ENCODE peak calls at places on chromosomes 6 and 20, in six cellular contexts. One of them, this sample, is unnamed.

GRCh38 chr6:155315516-155315871 is 1.2 kb upstream of the TFB1M start:
- DNase-seq in tibial nerve: no peak
- DNase-seq in choroid plexus epithelial cell: peak; percentile 56
- DNase-seq in GM23338: no peak
- DNase-seq in activated B cell treated with CpG ODN at 0.5 μM for 24 hours: no peak
- DNase-seq in BJ: no peak
- DNase-seq in this sample: no peak

GRCh38 chr6:15073344-15073789 is 172.5 kb upstream of the JARID2 start:
- DNase-seq in GM23338: no peak
- DNase-seq in activated B cell treated with CpG ODN at 0.5 μM for 24 hours: no peak
- DNase-seq in choroid plexus epithelial cell: peak; percentile 8
- DNase-seq in BJ: no peak
- DNase-seq in tibial nerve: no peak
- DNase-seq in this sample: no peak

GRCh38 chr6:99592900-99593299 is 13.7 kb upstream of the PRDM13 start:
- DNase-seq in tibial nerve: no peak
- DNase-seq in BJ: no peak
- DNase-seq in GM23338: no peak
- DNase-seq in activated B cell treated with CpG ODN at 0.5 μM for 24 hours: no peak
- DNase-seq in choroid plexus epithelial cell: peak; percentile 20
- DNase-seq in this sample: no peak

GRCh38 chr6:85574932-85575598 is 18.6 kb downstream of the SNX14 start:
- DNase-seq in GM23338: no peak
- DNase-seq in tibial nerve: no peak
- DNase-seq in choroid plexus epithelial cell: peak; percentile 61
- DNase-seq in activated B cell treated with CpG ODN at 0.5 μM for 24 hours: no peak
- DNase-seq in BJ: peak; percentile 35
- DNase-seq in this sample: peak; percentile 67

GRCh38 chr6:155443168-155443567 is 12.5 kb downstream of the NOX3 start:
- DNase-seq in activated B cell treated with CpG ODN at 0.5 μM for 24 hours: no peak
- DNase-seq in choroid plexus epithelial cell: no peak
- DNase-seq in BJ: no peak
- DNase-seq in tibial nerve: no peak
- DNase-seq in GM23338: no peak
- DNase-seq in this sample: no peak

GRCh38 chr6:33631971-33632585 is 11.0 kb downstream of the ITPR3 start:
- DNase-seq in activated B cell treated with CpG ODN at 0.5 μM for 24 hours: no peak
- DNase-seq in BJ: no peak
- DNase-seq in GM23338: no peak
- DNase-seq in tibial nerve: no peak
- DNase-seq in choroid plexus epithelial cell: no peak
- DNase-seq in this sample: no peak

GRCh38 chr6:152509916-152510315 is 127.2 kb downstream of the SYNE1 start:
- DNase-seq in BJ: no peak
- DNase-seq in choroid plexus epithelial cell: no peak
- DNase-seq in tibial nerve: no peak
- DNase-seq in activated B cell treated with CpG ODN at 0.5 μM for 24 hours: no peak
- DNase-seq in GM23338: no peak
- DNase-seq in this sample: no peak

GRCh38 chr6:105514306-105514705 is 111.4 kb upstream of the PREP start:
- DNase-seq in GM23338: no peak
- DNase-seq in BJ: no peak
- DNase-seq in choroid plexus epithelial cell: no peak
- DNase-seq in activated B cell treated with CpG ODN at 0.5 μM for 24 hours: no peak
- DNase-seq in tibial nerve: peak; percentile 33
- DNase-seq in this sample: no peak

GRCh38 chr6:26412225-26412624 is 10.2 kb downstream of the BTN3A1 start:
- DNase-seq in tibial nerve: no peak
- DNase-seq in BJ: no peak
- DNase-seq in choroid plexus epithelial cell: peak; percentile 29
- DNase-seq in GM23338: peak; percentile 35
- DNase-seq in activated B cell treated with CpG ODN at 0.5 μM for 24 hours: no peak
- DNase-seq in this sample: no peak

GRCh38 chr20:57210054-57210910 is 56.2 kb downstream of the BMP7 start:
- DNase-seq in GM23338: no peak
- DNase-seq in activated B cell treated with CpG ODN at 0.5 μM for 24 hours: no peak
- DNase-seq in BJ: no peak
- DNase-seq in tibial nerve: no peak
- DNase-seq in choroid plexus epithelial cell: no peak
- DNase-seq in this sample: no peak

GRCh38 chr20:44716309-44717106 is 1.3 kb downstream of the CCN5 start:
- DNase-seq in activated B cell treated with CpG ODN at 0.5 μM for 24 hours: no peak
- DNase-seq in tibial nerve: no peak
- DNase-seq in BJ: no peak
- DNase-seq in GM23338: no peak
- DNase-seq in choroid plexus epithelial cell: no peak
- DNase-seq in this sample: no peak

GRCh38 chr6:24381476-24382219 is 21.1 kb upstream of the MRS2 start:
- DNase-seq in GM23338: no peak
- DNase-seq in choroid plexus epithelial cell: no peak
- DNase-seq in BJ: no peak
- DNase-seq in tibial nerve: no peak
- DNase-seq in activated B cell treated with CpG ODN at 0.5 μM for 24 hours: no peak
- DNase-seq in this sample: no peak

GRCh38 chr6:146028250-146028789 is 542 bp upstream of the GRM1 start:
- DNase-seq in GM23338: peak; percentile 82
- DNase-seq in choroid plexus epithelial cell: peak; percentile 67
- DNase-seq in BJ: no peak
- DNase-seq in tibial nerve: peak; percentile 22
- DNase-seq in activated B cell treated with CpG ODN at 0.5 μM for 24 hours: peak; percentile 25
- DNase-seq in this sample: peak; percentile 63

GRCh38 chr20:12269579-12269978 is 351.9 kb downstream of the BTBD3 start:
- DNase-seq in choroid plexus epithelial cell: no peak
- DNase-seq in BJ: no peak
- DNase-seq in tibial nerve: no peak
- DNase-seq in activated B cell treated with CpG ODN at 0.5 μM for 24 hours: no peak
- DNase-seq in GM23338: no peak
- DNase-seq in this sample: no peak

GRCh38 chr20:37729909-37730308 is 36.1 kb downstream of the CTNNBL1 start:
- DNase-seq in activated B cell treated with CpG ODN at 0.5 μM for 24 hours: no peak
- DNase-seq in choroid plexus epithelial cell: peak; percentile 58
- DNase-seq in GM23338: no peak
- DNase-seq in BJ: no peak
- DNase-seq in tibial nerve: no peak
- DNase-seq in this sample: peak; percentile 15

GRCh38 chr6:161415302-161415855 is 141.5 kb upstream of the AGPAT4 start:
- DNase-seq in activated B cell treated with CpG ODN at 0.5 μM for 24 hours: no peak
- DNase-seq in tibial nerve: no peak
- DNase-seq in GM23338: no peak
- DNase-seq in choroid plexus epithelial cell: peak; percentile 58
- DNase-seq in BJ: no peak
- DNase-seq in this sample: no peak

GRCh38 chr6:145112711-145113148 is 622.6 kb downstream of the EPM2A start:
- DNase-seq in tibial nerve: no peak
- DNase-seq in activated B cell treated with CpG ODN at 0.5 μM for 24 hours: no peak
- DNase-seq in GM23338: no peak
- DNase-seq in BJ: no peak
- DNase-seq in choroid plexus epithelial cell: peak; percentile 4
- DNase-seq in this sample: no peak

GRCh38 chr6:110055387-110055735 is 77.2 kb downstream of the GPR6 start:
- DNase-seq in BJ: no peak
- DNase-seq in activated B cell treated with CpG ODN at 0.5 μM for 24 hours: no peak
- DNase-seq in choroid plexus epithelial cell: no peak
- DNase-seq in tibial nerve: no peak
- DNase-seq in GM23338: no peak
- DNase-seq in this sample: no peak

GRCh38 chr6:111722220-111722731 is 116.6 kb upstream of the TRAF3IP2 start:
- DNase-seq in tibial nerve: no peak
- DNase-seq in GM23338: no peak
- DNase-seq in choroid plexus epithelial cell: peak; percentile 79
- DNase-seq in activated B cell treated with CpG ODN at 0.5 μM for 24 hours: no peak
- DNase-seq in BJ: peak; percentile 46
- DNase-seq in this sample: peak; percentile 53

GRCh38 chr6:111724039-111724438 is 118.4 kb upstream of the TRAF3IP2 start:
- DNase-seq in activated B cell treated with CpG ODN at 0.5 μM for 24 hours: no peak
- DNase-seq in tibial nerve: no peak
- DNase-seq in choroid plexus epithelial cell: no peak
- DNase-seq in GM23338: no peak
- DNase-seq in BJ: no peak
- DNase-seq in this sample: no peak

GRCh38 chr6:111723412-111723970 is 117.8 kb upstream of the TRAF3IP2 start:
- DNase-seq in BJ: no peak
- DNase-seq in GM23338: no peak
- DNase-seq in activated B cell treated with CpG ODN at 0.5 μM for 24 hours: no peak
- DNase-seq in tibial nerve: no peak
- DNase-seq in choroid plexus epithelial cell: no peak
- DNase-seq in this sample: peak; percentile 44

GRCh38 chr6:111720931-111721496 is 115.3 kb upstream of the TRAF3IP2 start:
- DNase-seq in choroid plexus epithelial cell: no peak
- DNase-seq in tibial nerve: no peak
- DNase-seq in activated B cell treated with CpG ODN at 0.5 μM for 24 hours: no peak
- DNase-seq in GM23338: no peak
- DNase-seq in BJ: no peak
- DNase-seq in this sample: no peak

DNA sequence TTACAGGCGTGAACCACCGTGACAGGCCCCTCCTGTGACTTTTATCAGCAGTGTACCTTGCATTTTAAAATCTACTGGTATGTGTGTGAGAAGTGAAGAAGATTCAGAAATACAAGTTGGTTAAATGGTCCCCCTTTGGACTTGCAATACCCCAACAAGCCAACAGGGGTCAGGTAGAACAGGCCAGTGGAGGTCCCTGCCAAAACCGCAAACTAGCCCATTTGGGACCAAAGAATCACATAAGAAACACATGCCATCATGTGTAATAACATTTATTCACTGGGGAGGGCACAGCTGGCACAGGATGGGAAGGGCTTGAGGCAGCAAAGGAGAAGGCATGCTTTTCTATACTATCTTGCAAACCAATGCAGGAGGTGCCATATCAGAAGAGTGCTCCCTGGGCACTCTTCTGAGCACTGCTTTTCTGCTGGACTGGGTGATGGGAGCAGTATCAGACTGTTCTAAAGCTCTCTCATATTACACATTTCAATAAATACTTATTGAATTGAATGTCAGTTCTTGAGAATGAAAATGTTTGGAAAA is 116.1 kb upstream of the TRAF3IP2 start:
- DNase-seq in activated B cell treated with CpG ODN at 0.5 μM for 24 hours: no peak
- DNase-seq in choroid plexus epithelial cell: peak; percentile 73
- DNase-seq in GM23338: peak; percentile 75
- DNase-seq in BJ: no peak
- DNase-seq in tibial nerve: no peak
- DNase-seq in this sample: peak; percentile 36
- TF ChIP-seq CTCF in activated B cell treated with CpG ODN at 0.5 μM for 24 hours: no peak
- TF ChIP-seq CTCF in choroid plexus epithelial cell: peak; percentile 85
- TF ChIP-seq CTCF in GM23338: peak; percentile 85
- TF ChIP-seq CTCF in BJ: peak; percentile 77
- TF ChIP-seq CTCF in tibial nerve: peak; percentile 47
- TF ChIP-seq CTCF in this sample: peak; percentile 66

GRCh38 chr6:75691012-75691411 is 58.0 kb upstream of the MYO6 start:
- DNase-seq in tibial nerve: no peak
- DNase-seq in activated B cell treated with CpG ODN at 0.5 μM for 24 hours: no peak
- DNase-seq in choroid plexus epithelial cell: peak; percentile 28
- DNase-seq in GM23338: no peak
- DNase-seq in BJ: no peak
- DNase-seq in this sample: peak; percentile 8

GRCh38 chr6:75694406-75694805 is 54.6 kb upstream of the MYO6 start:
- DNase-seq in activated B cell treated with CpG ODN at 0.5 μM for 24 hours: no peak
- DNase-seq in GM23338: no peak
- DNase-seq in BJ: no peak
- DNase-seq in tibial nerve: no peak
- DNase-seq in choroid plexus epithelial cell: peak; percentile 30
- DNase-seq in this sample: no peak

GRCh38 chr6:75689576-75689975 is 59.5 kb upstream of the MYO6 start:
- DNase-seq in BJ: no peak
- DNase-seq in choroid plexus epithelial cell: no peak
- DNase-seq in GM23338: no peak
- DNase-seq in tibial nerve: no peak
- DNase-seq in activated B cell treated with CpG ODN at 0.5 μM for 24 hours: no peak
- DNase-seq in this sample: no peak

GRCh38 chr6:75693534-75693933 is 55.5 kb upstream of the MYO6 start:
- DNase-seq in choroid plexus epithelial cell: peak; percentile 90
- DNase-seq in tibial nerve: no peak
- DNase-seq in GM23338: no peak
- DNase-seq in BJ: no peak
- DNase-seq in activated B cell treated with CpG ODN at 0.5 μM for 24 hours: no peak
- DNase-seq in this sample: peak; percentile 26
- TF ChIP-seq CTCF in choroid plexus epithelial cell: peak; percentile 55
- TF ChIP-seq CTCF in tibial nerve: no peak
- TF ChIP-seq CTCF in GM23338: no peak
- TF ChIP-seq CTCF in BJ: peak; percentile 35
- TF ChIP-seq CTCF in activated B cell treated with CpG ODN at 0.5 μM for 24 hours: no peak
- TF ChIP-seq CTCF in this sample: peak; percentile 23

DNA sequence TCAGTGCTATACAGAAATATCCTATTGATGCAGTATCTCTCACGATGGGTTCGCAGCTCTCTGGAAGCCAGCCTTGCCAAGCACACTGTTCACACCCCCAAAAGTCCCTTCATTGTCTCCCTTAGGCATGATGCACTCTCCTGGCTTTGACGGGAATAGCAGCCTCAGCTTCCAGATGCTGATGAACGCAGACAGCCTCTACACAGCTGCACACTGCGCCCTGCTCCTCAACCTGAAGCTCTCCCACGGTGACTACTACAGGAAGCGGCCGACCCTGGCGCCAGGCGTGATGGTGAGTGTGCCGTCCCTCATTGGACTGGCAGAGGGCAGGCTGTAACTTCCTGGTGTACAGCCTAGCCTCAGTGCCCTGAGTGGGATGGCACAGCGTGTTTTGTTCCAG is 60.0 kb upstream of the PBOV1 start:
- DNase-seq in tibial nerve: no peak
- DNase-seq in choroid plexus epithelial cell: peak; percentile 62
- DNase-seq in BJ: no peak
- DNase-seq in activated B cell treated with CpG ODN at 0.5 μM for 24 hours: no peak
- DNase-seq in GM23338: peak; percentile 61
- DNase-seq in this sample: peak; percentile 43
- TF ChIP-seq CTCF in tibial nerve: no peak
- TF ChIP-seq CTCF in choroid plexus epithelial cell: peak; percentile 70
- TF ChIP-seq CTCF in BJ: peak; percentile 42
- TF ChIP-seq CTCF in activated B cell treated with CpG ODN at 0.5 μM for 24 hours: no peak
- TF ChIP-seq CTCF in GM23338: peak; percentile 73
- TF ChIP-seq CTCF in this sample: peak; percentile 65

DNA sequence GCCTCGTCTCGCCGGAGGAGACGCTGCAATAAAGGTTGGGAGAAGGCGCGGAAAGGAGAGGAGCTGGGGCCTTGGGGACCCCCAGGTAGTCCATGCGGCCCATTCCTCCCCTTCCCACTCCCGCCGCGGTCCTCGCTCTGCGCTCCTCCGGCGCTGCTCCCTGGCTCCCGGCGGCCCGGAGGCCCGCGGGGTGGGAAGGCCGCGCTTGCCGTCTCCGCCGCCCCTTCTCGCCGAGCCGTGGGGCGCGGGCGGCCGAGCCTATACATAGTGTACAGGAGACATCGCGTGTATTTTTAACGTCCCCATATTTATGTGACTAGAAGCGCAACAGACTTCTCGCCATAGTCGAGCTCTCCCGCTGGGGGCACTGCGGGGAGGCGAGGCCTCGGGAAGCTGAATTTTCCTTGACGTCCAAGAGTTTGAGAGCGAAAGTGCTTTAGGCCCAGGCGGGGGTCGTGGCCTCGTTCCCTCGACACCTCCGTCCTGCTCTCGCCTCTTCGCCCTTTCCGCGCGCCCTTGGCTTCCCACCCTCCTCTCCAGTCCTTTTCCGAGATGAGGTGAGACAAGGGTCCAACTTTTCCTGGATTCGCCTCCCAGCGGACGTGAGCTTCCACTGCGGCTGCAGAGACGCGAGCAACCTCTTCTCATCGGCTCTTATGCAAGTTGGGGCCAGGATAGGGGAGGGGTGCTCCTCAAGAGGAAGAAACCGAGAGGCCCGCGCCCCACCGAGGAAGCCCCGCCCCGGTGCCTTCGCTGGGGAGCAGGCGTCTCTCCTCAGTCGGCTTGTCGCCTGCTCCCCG is 29.0 kb downstream of the SLC12A5 start:
- DNase-seq in activated B cell treated with CpG ODN at 0.5 μM for 24 hours: no peak
- DNase-seq in GM23338: peak; percentile 93
- DNase-seq in tibial nerve: no peak
- DNase-seq in BJ: no peak
- DNase-seq in choroid plexus epithelial cell: peak; percentile 51
- DNase-seq in this sample: peak; percentile 24
- TF ChIP-seq CTCF in activated B cell treated with CpG ODN at 0.5 μM for 24 hours: no peak
- TF ChIP-seq CTCF in GM23338: peak; percentile 57
- TF ChIP-seq CTCF in tibial nerve: peak; percentile 8
- TF ChIP-seq CTCF in BJ: peak; percentile 49
- TF ChIP-seq CTCF in choroid plexus epithelial cell: peak; percentile 49
- TF ChIP-seq CTCF in this sample: peak; percentile 21